ENCODE peak calls at places on chromosomes 12 and 14, in nine cellular contexts. One of them, this sample, is unnamed.

GRCh38 chr12:32107376-32108267 is 975 bp downstream of the BICD1 start:
- DNase-seq in skeletal muscle cell: no peak
- DNase-seq in activated T-cell treated with anti-CD3 and anti-CD28 coated beads, Interleukin-2, amount 50 U/mL, for 4 hours: peak
- DNase-seq in effector memory CD4-positive, alpha-beta T cell: no peak
- DNase-seq in left ventricle myocardium superior: no peak
- DNase-seq in HFF-Myc: no peak
- DNase-seq in central memory CD8-positive, alpha-beta T cell: no peak
- DNase-seq in left kidney: peak
- DNase-seq in progenitor cell of endocrine pancreas: peak
- DNase-seq in this sample: peak

GRCh38 chr14:92719890-92720323 is 28.5 kb downstream of the LGMN start:
- DNase-seq in HFF-Myc: no peak
- DNase-seq in effector memory CD4-positive, alpha-beta T cell: no peak
- DNase-seq in left kidney: no peak
- DNase-seq in skeletal muscle cell: no peak
- DNase-seq in progenitor cell of endocrine pancreas: no peak
- DNase-seq in activated T-cell treated with anti-CD3 and anti-CD28 coated beads, Interleukin-2, amount 50 U/mL, for 4 hours: no peak
- DNase-seq in left ventricle myocardium superior: no peak
- DNase-seq in central memory CD8-positive, alpha-beta T cell: no peak
- DNase-seq in this sample: no peak

GRCh38 chr12:4250691-4251090 is 22.9 kb upstream of the CCND2 start:
- DNase-seq in left kidney: no peak
- DNase-seq in HFF-Myc: no peak
- DNase-seq in left ventricle myocardium superior: no peak
- DNase-seq in central memory CD8-positive, alpha-beta T cell: no peak
- DNase-seq in progenitor cell of endocrine pancreas: no peak
- DNase-seq in skeletal muscle cell: no peak
- DNase-seq in effector memory CD4-positive, alpha-beta T cell: no peak
- DNase-seq in activated T-cell treated with anti-CD3 and anti-CD28 coated beads, Interleukin-2, amount 50 U/mL, for 4 hours: no peak
- DNase-seq in this sample: no peak

GRCh38 chr12:19435831-19436497 is 3.3 kb upstream of the AEBP2 start:
- DNase-seq in central memory CD8-positive, alpha-beta T cell: no peak
- DNase-seq in activated T-cell treated with anti-CD3 and anti-CD28 coated beads, Interleukin-2, amount 50 U/mL, for 4 hours: no peak
- DNase-seq in HFF-Myc: no peak
- DNase-seq in skeletal muscle cell: no peak
- DNase-seq in left kidney: no peak
- DNase-seq in progenitor cell of endocrine pancreas: no peak
- DNase-seq in left ventricle myocardium superior: no peak
- DNase-seq in effector memory CD4-positive, alpha-beta T cell: no peak
- DNase-seq in this sample: no peak

GRCh38 chr12:25482637-25483036 is 70.4 kb downstream of the LMNTD1 start:
- DNase-seq in left ventricle myocardium superior: no peak
- DNase-seq in progenitor cell of endocrine pancreas: no peak
- DNase-seq in central memory CD8-positive, alpha-beta T cell: no peak
- DNase-seq in left kidney: peak
- DNase-seq in effector memory CD4-positive, alpha-beta T cell: no peak
- DNase-seq in HFF-Myc: no peak
- DNase-seq in activated T-cell treated with anti-CD3 and anti-CD28 coated beads, Interleukin-2, amount 50 U/mL, for 4 hours: no peak
- DNase-seq in skeletal muscle cell: no peak
- DNase-seq in this sample: no peak

GRCh38 chr12:46101121-46101869 is 110.9 kb upstream of the SCAF11 start:
- DNase-seq in HFF-Myc: no peak
- DNase-seq in left ventricle myocardium superior: no peak
- DNase-seq in central memory CD8-positive, alpha-beta T cell: no peak
- DNase-seq in left kidney: peak
- DNase-seq in skeletal muscle cell: no peak
- DNase-seq in activated T-cell treated with anti-CD3 and anti-CD28 coated beads, Interleukin-2, amount 50 U/mL, for 4 hours: no peak
- DNase-seq in progenitor cell of endocrine pancreas: no peak
- DNase-seq in effector memory CD4-positive, alpha-beta T cell: no peak
- DNase-seq in this sample: peak

GRCh38 chr12:119592232-119592631 is 1.3 kb upstream of the TMEM233 start:
- DNase-seq in activated T-cell treated with anti-CD3 and anti-CD28 coated beads, Interleukin-2, amount 50 U/mL, for 4 hours: no peak
- DNase-seq in progenitor cell of endocrine pancreas: no peak
- DNase-seq in left kidney: no peak
- DNase-seq in effector memory CD4-positive, alpha-beta T cell: no peak
- DNase-seq in HFF-Myc: no peak
- DNase-seq in skeletal muscle cell: peak
- DNase-seq in left ventricle myocardium superior: no peak
- DNase-seq in central memory CD8-positive, alpha-beta T cell: no peak
- DNase-seq in this sample: no peak

GRCh38 chr12:4272014-4272975 is 1.3 kb upstream of the CCND2 start:
- DNase-seq in progenitor cell of endocrine pancreas: peak
- DNase-seq in HFF-Myc: peak
- DNase-seq in central memory CD8-positive, alpha-beta T cell: peak
- DNase-seq in left ventricle myocardium superior: peak
- DNase-seq in skeletal muscle cell: peak
- DNase-seq in left kidney: peak
- DNase-seq in activated T-cell treated with anti-CD3 and anti-CD28 coated beads, Interleukin-2, amount 50 U/mL, for 4 hours: peak
- DNase-seq in effector memory CD4-positive, alpha-beta T cell: peak
- DNase-seq in this sample: peak

GRCh38 chr14:79363291-79363690 is 848.0 kb downstream of the DIO2 start:
- DNase-seq in skeletal muscle cell: no peak
- DNase-seq in HFF-Myc: no peak
- DNase-seq in progenitor cell of endocrine pancreas: no peak
- DNase-seq in effector memory CD4-positive, alpha-beta T cell: no peak
- DNase-seq in activated T-cell treated with anti-CD3 and anti-CD28 coated beads, Interleukin-2, amount 50 U/mL, for 4 hours: no peak
- DNase-seq in central memory CD8-positive, alpha-beta T cell: no peak
- DNase-seq in left ventricle myocardium superior: no peak
- DNase-seq in left kidney: no peak
- DNase-seq in this sample: no peak

GRCh38 chr12:38921025-38921677 is 15.8 kb upstream of the CPNE8 start:
- DNase-seq in left ventricle myocardium superior: peak
- DNase-seq in central memory CD8-positive, alpha-beta T cell: no peak
- DNase-seq in progenitor cell of endocrine pancreas: peak
- DNase-seq in skeletal muscle cell: no peak
- DNase-seq in activated T-cell treated with anti-CD3 and anti-CD28 coated beads, Interleukin-2, amount 50 U/mL, for 4 hours: no peak
- DNase-seq in effector memory CD4-positive, alpha-beta T cell: no peak
- DNase-seq in HFF-Myc: peak
- DNase-seq in left kidney: peak
- DNase-seq in this sample: peak

GRCh38 chr14:30906752-30907658 is 32.6 kb downstream of the COCH start:
- DNase-seq in left kidney: peak
- DNase-seq in effector memory CD4-positive, alpha-beta T cell: no peak
- DNase-seq in HFF-Myc: peak
- DNase-seq in left ventricle myocardium superior: no peak
- DNase-seq in progenitor cell of endocrine pancreas: no peak
- DNase-seq in central memory CD8-positive, alpha-beta T cell: no peak
- DNase-seq in skeletal muscle cell: no peak
- DNase-seq in activated T-cell treated with anti-CD3 and anti-CD28 coated beads, Interleukin-2, amount 50 U/mL, for 4 hours: no peak
- DNase-seq in this sample: no peak

GRCh38 chr14:22047105-22047504 is 373.5 kb upstream of the OR4E1 start:
- DNase-seq in activated T-cell treated with anti-CD3 and anti-CD28 coated beads, Interleukin-2, amount 50 U/mL, for 4 hours: no peak
- DNase-seq in left ventricle myocardium superior: no peak
- DNase-seq in left kidney: peak
- DNase-seq in skeletal muscle cell: no peak
- DNase-seq in progenitor cell of endocrine pancreas: no peak
- DNase-seq in central memory CD8-positive, alpha-beta T cell: no peak
- DNase-seq in HFF-Myc: no peak
- DNase-seq in effector memory CD4-positive, alpha-beta T cell: no peak
- DNase-seq in this sample: peak

GRCh38 chr14:67513631-67514108 is 19.4 kb upstream of the PLEKHH1 start:
- DNase-seq in effector memory CD4-positive, alpha-beta T cell: no peak
- DNase-seq in left ventricle myocardium superior: no peak
- DNase-seq in progenitor cell of endocrine pancreas: no peak
- DNase-seq in left kidney: peak
- DNase-seq in HFF-Myc: no peak
- DNase-seq in skeletal muscle cell: no peak
- DNase-seq in central memory CD8-positive, alpha-beta T cell: no peak
- DNase-seq in activated T-cell treated with anti-CD3 and anti-CD28 coated beads, Interleukin-2, amount 50 U/mL, for 4 hours: no peak
- DNase-seq in this sample: no peak

GRCh38 chr12:104958946-104959841 is 1.1 kb upstream of the SLC41A2 start:
- DNase-seq in central memory CD8-positive, alpha-beta T cell: no peak
- DNase-seq in effector memory CD4-positive, alpha-beta T cell: no peak
- DNase-seq in left kidney: peak
- DNase-seq in progenitor cell of endocrine pancreas: no peak
- DNase-seq in HFF-Myc: no peak
- DNase-seq in skeletal muscle cell: no peak
- DNase-seq in left ventricle myocardium superior: no peak
- DNase-seq in activated T-cell treated with anti-CD3 and anti-CD28 coated beads, Interleukin-2, amount 50 U/mL, for 4 hours: no peak
- DNase-seq in this sample: peak

GRCh38 chr12:92538970-92539749 is 163.6 kb upstream of the PLEKHG7 start:
- DNase-seq in progenitor cell of endocrine pancreas: no peak
- DNase-seq in effector memory CD4-positive, alpha-beta T cell: no peak
- DNase-seq in left ventricle myocardium superior: no peak
- DNase-seq in HFF-Myc: peak
- DNase-seq in left kidney: no peak
- DNase-seq in skeletal muscle cell: peak
- DNase-seq in central memory CD8-positive, alpha-beta T cell: no peak
- DNase-seq in activated T-cell treated with anti-CD3 and anti-CD28 coated beads, Interleukin-2, amount 50 U/mL, for 4 hours: peak
- DNase-seq in this sample: peak

GRCh38 chr14:35403397-35404245 is 928 bp downstream of the NFKBIA start:
- DNase-seq in skeletal muscle cell: peak
- DNase-seq in HFF-Myc: no peak
- DNase-seq in left kidney: peak
- DNase-seq in left ventricle myocardium superior: peak
- DNase-seq in central memory CD8-positive, alpha-beta T cell: peak
- DNase-seq in effector memory CD4-positive, alpha-beta T cell: peak
- DNase-seq in activated T-cell treated with anti-CD3 and anti-CD28 coated beads, Interleukin-2, amount 50 U/mL, for 4 hours: peak
- DNase-seq in progenitor cell of endocrine pancreas: peak
- DNase-seq in this sample: peak

GRCh38 chr12:15688838-15689237 is 100.3 kb downstream of the EPS8 start:
- DNase-seq in left ventricle myocardium superior: peak
- DNase-seq in progenitor cell of endocrine pancreas: no peak
- DNase-seq in effector memory CD4-positive, alpha-beta T cell: no peak
- DNase-seq in central memory CD8-positive, alpha-beta T cell: no peak
- DNase-seq in HFF-Myc: no peak
- DNase-seq in activated T-cell treated with anti-CD3 and anti-CD28 coated beads, Interleukin-2, amount 50 U/mL, for 4 hours: no peak
- DNase-seq in left kidney: peak
- DNase-seq in skeletal muscle cell: no peak
- DNase-seq in this sample: no peak

GRCh38 chr12:2074792-2075191 is 22.0 kb downstream of the CACNA1C start:
- DNase-seq in progenitor cell of endocrine pancreas: no peak
- DNase-seq in left kidney: no peak
- DNase-seq in left ventricle myocardium superior: no peak
- DNase-seq in skeletal muscle cell: no peak
- DNase-seq in HFF-Myc: no peak
- DNase-seq in effector memory CD4-positive, alpha-beta T cell: no peak
- DNase-seq in activated T-cell treated with anti-CD3 and anti-CD28 coated beads, Interleukin-2, amount 50 U/mL, for 4 hours: no peak
- DNase-seq in central memory CD8-positive, alpha-beta T cell: no peak
- DNase-seq in this sample: no peak

GRCh38 chr14:99164712-99165111 is 107.3 kb downstream of the BCL11B start:
- DNase-seq in HFF-Myc: no peak
- DNase-seq in left kidney: no peak
- DNase-seq in central memory CD8-positive, alpha-beta T cell: no peak
- DNase-seq in skeletal muscle cell: no peak
- DNase-seq in progenitor cell of endocrine pancreas: no peak
- DNase-seq in effector memory CD4-positive, alpha-beta T cell: no peak
- DNase-seq in activated T-cell treated with anti-CD3 and anti-CD28 coated beads, Interleukin-2, amount 50 U/mL, for 4 hours: no peak
- DNase-seq in left ventricle myocardium superior: no peak
- DNase-seq in this sample: no peak

GRCh38 chr14:39229222-39229543 is 4.5 kb upstream of the MIA2 start:
- DNase-seq in progenitor cell of endocrine pancreas: no peak
- DNase-seq in central memory CD8-positive, alpha-beta T cell: peak
- DNase-seq in activated T-cell treated with anti-CD3 and anti-CD28 coated beads, Interleukin-2, amount 50 U/mL, for 4 hours: peak
- DNase-seq in effector memory CD4-positive, alpha-beta T cell: peak
- DNase-seq in left kidney: no peak
- DNase-seq in skeletal muscle cell: no peak
- DNase-seq in HFF-Myc: no peak
- DNase-seq in left ventricle myocardium superior: no peak
- DNase-seq in this sample: no peak

GRCh38 chr12:123948401-123949117 is 24.1 kb downstream of the CCDC92 start:
- DNase-seq in central memory CD8-positive, alpha-beta T cell: no peak
- DNase-seq in progenitor cell of endocrine pancreas: no peak
- DNase-seq in HFF-Myc: no peak
- DNase-seq in left kidney: no peak
- DNase-seq in left ventricle myocardium superior: no peak
- DNase-seq in skeletal muscle cell: no peak
- DNase-seq in effector memory CD4-positive, alpha-beta T cell: no peak
- DNase-seq in activated T-cell treated with anti-CD3 and anti-CD28 coated beads, Interleukin-2, amount 50 U/mL, for 4 hours: no peak
- DNase-seq in this sample: no peak

This sample was measured in RWPE1.